ENCODE peak calls at places on chromosomes 6 and 20, in six cellular contexts. N is SK-N-SH, E is Panc1, U is upper lobe of left lung, M is HCT116, Y is K562. W is an unnamed sample.

GRCh38 chr6:37738216-37738615 is 40.5 kb upstream of the MDGA1 start:
- DNase-seq in N (peak), E (no peak), U (no peak), M (no peak), Y (no peak), W (no peak)

GRCh38 chr20:47929368-47930115 is 144.3 kb upstream of the SULF2 start:
- DNase-seq in N (no peak), E (no peak), U (no peak), M (peak), Y (no peak), W (no peak)

GRCh38 chr20:48694466-48694865 is 133.3 kb downstream of the PREX1 start:
- DNase-seq in N (no peak), E (no peak), U (no peak), M (no peak), Y (no peak), W (no peak)

GRCh38 chr6:82906951-82907350 is 158.7 kb downstream of the UBE3D start:
- DNase-seq in N (no peak), E (no peak), U (no peak), M (no peak), Y (no peak), W (no peak)

GRCh38 chr6:140069576-140069975 is 695.1 kb upstream of the CITED2 start:
- DNase-seq in N (no peak), E (no peak), U (no peak), M (no peak), Y (no peak), W (no peak)

GRCh38 chr6:79702701-79703100 is 71.6 kb downstream of the SH3BGRL2 start:
- DNase-seq in N (no peak), E (no peak), U (no peak), M (no peak), Y (no peak), W (no peak)

GRCh38 chr6:131053546-131054240 is 9.4 kb downstream of the EPB41L2 start:
- DNase-seq in N (no peak), E (no peak), U (no peak), M (no peak), Y (no peak), W (no peak)

GRCh38 chr20:52459150-52459549 is 267.6 kb upstream of the ZFP64 start:
- DNase-seq in N (no peak), E (no peak), U (no peak), M (no peak), Y (no peak), W (no peak)

GRCh38 chr6:7201444-7201731 is 93.6 kb downstream of the RREB1 start:
- DNase-seq in N (no peak), E (no peak), U (no peak), M (no peak), Y (peak), W (no peak)

GRCh38 chr6:6515691-6516607 is 72.6 kb upstream of the LY86 start:
- DNase-seq in N (no peak), E (no peak), U (no peak), M (no peak), Y (no peak), W (no peak)

GRCh38 chr20:20369353-20370086 is 1.6 kb downstream of the INSM1 start:
- DNase-seq in N (peak), E (no peak), U (peak), M (no peak), Y (no peak), W (no peak)

GRCh38 chr20:37401282-37401929 is 55.5 kb downstream of the SRC start:
- DNase-seq in N (no peak), E (no peak), U (no peak), M (no peak), Y (no peak), W (no peak)

GRCh38 chr6:132020138-132020551 is 69.0 kb upstream of the CCN2 start:
- DNase-seq in N (no peak), E (no peak), U (no peak), M (no peak), Y (no peak), W (peak)

GRCh38 chr6:36840471-36841461 is 1.5 kb upstream of the CPNE5 start:
- DNase-seq in N (no peak), E (no peak), U (peak), M (no peak), Y (no peak), W (peak)

GRCh38 chr6:16244446-16244845 is 6.1 kb downstream of the GMPR start:
- DNase-seq in N (no peak), E (no peak), U (no peak), M (no peak), Y (no peak), W (no peak)
- TF ChIP-seq POLR2AphosphoS5 in N (no peak), E (no peak), U (no peak), M (no peak), Y (no peak), W (peak)

DNA sequence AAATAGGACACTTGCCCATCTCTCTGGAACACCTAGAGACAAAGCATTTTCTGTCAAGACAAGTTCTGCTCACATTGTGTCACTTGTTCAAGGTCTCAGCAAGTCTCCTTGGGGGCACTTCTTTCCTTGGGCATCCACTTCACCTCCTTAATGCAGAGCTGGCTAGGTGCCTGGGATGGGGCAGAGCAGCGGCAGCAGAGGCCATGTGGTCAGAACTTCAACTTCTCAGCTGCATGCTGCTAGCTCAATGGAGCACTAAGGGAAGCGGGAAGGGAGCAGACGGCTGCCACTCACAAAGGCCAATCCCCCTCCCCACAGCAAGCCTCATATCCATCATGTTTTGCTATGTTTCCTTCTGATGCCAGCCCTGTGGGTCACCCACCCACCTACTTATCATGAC is 31.5 kb downstream of the NEDD9 start:
- DNase-seq in N (no peak), E (no peak), U (no peak), M (no peak), Y (no peak), W (no peak)
- TF ChIP-seq POLR2AphosphoS5 in N (no peak), E (no peak), U (peak), M (no peak), Y (no peak), W (no peak)

DNA sequence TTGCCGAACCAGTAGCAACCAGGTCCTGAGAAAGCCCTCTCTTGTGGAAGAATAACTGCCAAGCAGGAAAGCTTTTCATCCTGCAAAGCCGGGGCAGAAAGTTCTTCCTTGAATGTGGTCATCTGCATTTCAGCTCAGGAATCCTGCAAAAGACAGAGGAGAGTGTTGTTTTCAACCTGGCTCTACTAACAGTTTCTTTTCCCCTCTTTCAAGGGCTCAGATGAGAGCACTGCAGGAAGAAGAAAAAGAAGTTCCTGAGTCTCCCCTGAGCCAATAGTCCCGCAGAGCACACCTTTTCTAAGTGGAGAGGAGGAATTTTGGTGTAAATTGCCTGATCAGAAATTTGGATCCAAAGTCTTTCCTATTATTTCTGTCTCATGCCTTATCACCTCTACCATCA is 10.7 kb downstream of the HLA-DRB1 start:
- DNase-seq in N (no peak), E (no peak), U (no peak), M (no peak), Y (no peak), W (no peak)
- TF ChIP-seq POLR2AphosphoS5 in N (no peak), E (no peak), U (no peak), M (no peak), Y (no peak), W (no peak)

GRCh38 chr20:4082406-4083102 is 67.2 kb upstream of the RNF24 start:
- DNase-seq in N (peak), E (no peak), U (no peak), M (no peak), Y (peak), W (no peak)
- TF ChIP-seq POLR2AphosphoS5 in N (peak), E (no peak), U (peak), M (no peak), Y (peak), W (no peak)